ENCODE peak calls at places on chromosomes 5 and 9, in eight cellular contexts. One of them, this sample, is unnamed. For H3K4me1, the result is how much of the 10 kb centered on the place peaks cover.

GRCh38 chr9:116594552-116594951 is 92.6 kb upstream of the TRIM32 start:
- DNase-seq in hepatocyte: no peak
- DNase-seq in heart left ventricle: no peak
- DNase-seq in endothelial cell of umbilical vein: peak
- DNase-seq in IMR-90: peak
- DNase-seq in suprapubic skin: no peak
- DNase-seq in ascending aorta: no peak
- DNase-seq in cardiac muscle cell: no peak
- DNase-seq in this sample: no peak

GRCh38 chr5:133947431-133947841 is 21.0 kb downstream of the C5orf15 start:
- DNase-seq in hepatocyte: no peak
- DNase-seq in heart left ventricle: no peak
- DNase-seq in endothelial cell of umbilical vein: peak
- DNase-seq in IMR-90: peak
- DNase-seq in suprapubic skin: no peak
- DNase-seq in ascending aorta: peak
- DNase-seq in cardiac muscle cell: no peak
- DNase-seq in this sample: no peak

GRCh38 chr9:4066120-4066519 is 233.7 kb downstream of the GLIS3 start:
- DNase-seq in hepatocyte: peak
- DNase-seq in heart left ventricle: no peak
- DNase-seq in endothelial cell of umbilical vein: no peak
- DNase-seq in IMR-90: no peak
- DNase-seq in suprapubic skin: no peak
- DNase-seq in ascending aorta: no peak
- DNase-seq in cardiac muscle cell: peak
- DNase-seq in this sample: no peak

GRCh38 chr9:121743441-121744001 is 92.1 kb downstream of the DAB2IP start:
- DNase-seq in hepatocyte: peak
- DNase-seq in heart left ventricle: peak
- DNase-seq in endothelial cell of umbilical vein: peak
- DNase-seq in IMR-90: peak
- DNase-seq in suprapubic skin: peak
- DNase-seq in ascending aorta: peak
- DNase-seq in cardiac muscle cell: peak
- DNase-seq in this sample: peak

GRCh38 chr9:107693620-107694326 is 204.2 kb upstream of the KLF4 start:
- DNase-seq in hepatocyte: no peak
- DNase-seq in heart left ventricle: no peak
- DNase-seq in endothelial cell of umbilical vein: no peak
- DNase-seq in IMR-90: peak
- DNase-seq in suprapubic skin: no peak
- DNase-seq in ascending aorta: no peak
- DNase-seq in cardiac muscle cell: no peak
- DNase-seq in this sample: no peak

GRCh38 chr5:138878437-138879235 is 3.5 kb upstream of the LRRTM2 start:
- DNase-seq in hepatocyte: no peak
- DNase-seq in heart left ventricle: no peak
- DNase-seq in endothelial cell of umbilical vein: no peak
- DNase-seq in IMR-90: no peak
- DNase-seq in suprapubic skin: no peak
- DNase-seq in ascending aorta: no peak
- DNase-seq in cardiac muscle cell: no peak
- DNase-seq in this sample: no peak

GRCh38 chr5:43038523-43038989 is 1.6 kb downstream of the ANXA2R start:
- DNase-seq in hepatocyte: no peak
- DNase-seq in heart left ventricle: no peak
- DNase-seq in endothelial cell of umbilical vein: no peak
- DNase-seq in IMR-90: peak
- DNase-seq in suprapubic skin: no peak
- DNase-seq in ascending aorta: no peak
- DNase-seq in cardiac muscle cell: no peak
- DNase-seq in this sample: no peak

GRCh38 chr5:141517902-141518610 is 29.2 kb downstream of the PCDHGC5 start:
- DNase-seq in hepatocyte: no peak
- DNase-seq in heart left ventricle: no peak
- DNase-seq in endothelial cell of umbilical vein: no peak
- DNase-seq in IMR-90: peak
- DNase-seq in suprapubic skin: no peak
- DNase-seq in ascending aorta: no peak
- DNase-seq in cardiac muscle cell: no peak
- DNase-seq in this sample: no peak

GRCh38 chr5:194603-195209 is 3.4 kb downstream of the LRRC14B start:
- DNase-seq in hepatocyte: no peak
- DNase-seq in heart left ventricle: no peak
- DNase-seq in endothelial cell of umbilical vein: no peak
- DNase-seq in IMR-90: no peak
- DNase-seq in suprapubic skin: no peak
- DNase-seq in ascending aorta: no peak
- DNase-seq in cardiac muscle cell: no peak
- DNase-seq in this sample: no peak

GRCh38 chr9:23551171-23551795 is 274.8 kb downstream of the ELAVL2 start:
- DNase-seq in hepatocyte: no peak
- DNase-seq in heart left ventricle: no peak
- DNase-seq in endothelial cell of umbilical vein: no peak
- DNase-seq in IMR-90: no peak
- DNase-seq in suprapubic skin: no peak
- DNase-seq in ascending aorta: no peak
- DNase-seq in cardiac muscle cell: no peak
- DNase-seq in this sample: no peak

GRCh38 chr9:108837530-108837929 is 18.3 kb downstream of the ACTL7B start:
- DNase-seq in hepatocyte: no peak
- DNase-seq in heart left ventricle: no peak
- DNase-seq in endothelial cell of umbilical vein: no peak
- DNase-seq in IMR-90: no peak
- DNase-seq in suprapubic skin: no peak
- DNase-seq in ascending aorta: no peak
- DNase-seq in cardiac muscle cell: no peak
- DNase-seq in this sample: no peak

GRCh38 chr5:41156739-41157138 is 56.6 kb downstream of the C6 start:
- DNase-seq in hepatocyte: no peak
- DNase-seq in heart left ventricle: no peak
- DNase-seq in endothelial cell of umbilical vein: no peak
- DNase-seq in IMR-90: peak
- DNase-seq in suprapubic skin: no peak
- DNase-seq in ascending aorta: no peak
- DNase-seq in cardiac muscle cell: no peak
- DNase-seq in this sample: no peak

GRCh38 chr9:78973906-78974305 is 597.9 kb upstream of the TLE4 start:
- DNase-seq in hepatocyte: no peak
- DNase-seq in heart left ventricle: no peak
- DNase-seq in endothelial cell of umbilical vein: no peak
- DNase-seq in IMR-90: peak
- DNase-seq in suprapubic skin: no peak
- DNase-seq in ascending aorta: no peak
- DNase-seq in cardiac muscle cell: no peak
- DNase-seq in this sample: no peak

GRCh38 chr9:85212209-85212608 is 529.5 kb downstream of the AGTPBP1 start:
- DNase-seq in hepatocyte: peak
- DNase-seq in heart left ventricle: no peak
- DNase-seq in endothelial cell of umbilical vein: peak
- DNase-seq in IMR-90: no peak
- DNase-seq in suprapubic skin: no peak
- DNase-seq in ascending aorta: no peak
- DNase-seq in cardiac muscle cell: no peak
- DNase-seq in this sample: no peak

GRCh38 chr5:80852331-80853245 is 107.6 kb upstream of the RASGRF2 start:
- DNase-seq in hepatocyte: no peak
- DNase-seq in heart left ventricle: no peak
- DNase-seq in endothelial cell of umbilical vein: no peak
- DNase-seq in IMR-90: no peak
- DNase-seq in suprapubic skin: no peak
- DNase-seq in ascending aorta: no peak
- DNase-seq in cardiac muscle cell: no peak
- DNase-seq in this sample: no peak

GRCh38 chr5:65914644-65915196 is 11.7 kb upstream of the ERBIN start:
- DNase-seq in hepatocyte: peak
- DNase-seq in heart left ventricle: no peak
- DNase-seq in endothelial cell of umbilical vein: no peak
- DNase-seq in IMR-90: no peak
- DNase-seq in suprapubic skin: no peak
- DNase-seq in ascending aorta: no peak
- DNase-seq in cardiac muscle cell: no peak
- DNase-seq in this sample: no peak

GRCh38 chr9:109277451-109277850 is 43.4 kb downstream of the EPB41L4B start:
- DNase-seq in hepatocyte: no peak
- DNase-seq in heart left ventricle: no peak
- DNase-seq in endothelial cell of umbilical vein: no peak
- DNase-seq in IMR-90: no peak
- DNase-seq in suprapubic skin: no peak
- DNase-seq in ascending aorta: no peak
- DNase-seq in cardiac muscle cell: no peak
- DNase-seq in this sample: no peak

GRCh38 chr9:95091971-95092320 is 225.6 kb downstream of the FANCC start:
- DNase-seq in hepatocyte: peak
- DNase-seq in heart left ventricle: no peak
- DNase-seq in endothelial cell of umbilical vein: no peak
- DNase-seq in IMR-90: peak
- DNase-seq in suprapubic skin: no peak
- DNase-seq in ascending aorta: no peak
- DNase-seq in cardiac muscle cell: peak
- DNase-seq in this sample: no peak
- H3K4me1 ChIP-seq in hepatocyte: under half
- H3K4me1 ChIP-seq in heart left ventricle: half or more
- H3K4me1 ChIP-seq in endothelial cell of umbilical vein: under half
- H3K4me1 ChIP-seq in IMR-90: under half
- H3K4me1 ChIP-seq in suprapubic skin: half or more
- H3K4me1 ChIP-seq in ascending aorta: half or more
- H3K4me1 ChIP-seq in cardiac muscle cell: under half
- H3K4me1 ChIP-seq in this sample: half or more

DNA sequence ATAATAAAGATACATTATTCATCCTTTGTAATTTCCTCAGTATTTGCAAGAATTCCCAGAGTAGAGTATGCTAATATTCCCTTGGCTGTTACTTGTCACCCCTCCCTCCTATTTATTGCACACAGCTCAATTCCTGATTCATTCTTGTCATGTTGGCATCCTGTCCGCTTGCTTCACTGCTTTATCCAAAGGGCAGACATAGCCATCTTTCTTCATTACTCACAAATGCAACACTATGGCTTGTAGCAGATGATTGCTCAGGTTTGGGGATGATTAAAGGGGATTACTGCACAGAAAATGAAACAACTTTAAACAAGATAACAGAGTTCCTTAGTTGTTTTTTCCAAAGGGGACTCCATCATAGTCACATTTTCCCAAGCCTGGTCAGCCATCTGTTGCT is 1.2 kb upstream of the IL33 start:
- DNase-seq in hepatocyte: no peak
- DNase-seq in heart left ventricle: no peak
- DNase-seq in endothelial cell of umbilical vein: no peak
- DNase-seq in IMR-90: peak
- DNase-seq in suprapubic skin: no peak
- DNase-seq in ascending aorta: no peak
- DNase-seq in cardiac muscle cell: no peak
- DNase-seq in this sample: no peak
- H3K4me3 ChIP-seq in hepatocyte: no peak
- H3K4me3 ChIP-seq in heart left ventricle: no peak
- H3K4me3 ChIP-seq in endothelial cell of umbilical vein: no peak
- H3K4me3 ChIP-seq in IMR-90: no peak
- H3K4me3 ChIP-seq in suprapubic skin: no peak
- H3K4me3 ChIP-seq in ascending aorta: no peak
- H3K4me3 ChIP-seq in cardiac muscle cell: no peak
- H3K4me3 ChIP-seq in this sample: no peak

DNA sequence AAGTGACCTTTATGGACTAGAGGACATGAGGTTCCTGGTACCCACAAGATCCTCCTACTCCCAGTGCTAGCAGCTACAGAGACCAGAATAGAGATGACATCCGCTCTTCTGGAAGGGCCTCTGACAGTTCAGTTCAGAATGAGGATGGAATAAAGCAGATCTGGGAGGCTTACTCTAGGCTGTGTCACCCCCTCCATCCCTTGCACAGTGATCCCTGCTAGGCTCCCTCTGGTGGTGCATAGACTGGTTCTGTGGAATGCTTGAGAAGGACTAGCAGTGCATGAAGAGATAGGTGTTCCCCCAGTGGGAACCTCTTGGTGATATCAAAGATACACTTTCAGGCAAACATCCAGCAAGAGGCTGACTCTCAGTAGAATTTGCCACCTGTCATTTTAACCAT is 83.0 kb downstream of the NPR3 start:
- DNase-seq in hepatocyte: no peak
- DNase-seq in heart left ventricle: no peak
- DNase-seq in endothelial cell of umbilical vein: no peak
- DNase-seq in IMR-90: peak
- DNase-seq in suprapubic skin: no peak
- DNase-seq in ascending aorta: no peak
- DNase-seq in cardiac muscle cell: no peak
- DNase-seq in this sample: no peak
- TF ChIP-seq CTCF in hepatocyte: no peak
- TF ChIP-seq CTCF in heart left ventricle: no peak
- TF ChIP-seq CTCF in endothelial cell of umbilical vein: no peak
- TF ChIP-seq CTCF in IMR-90: peak
- TF ChIP-seq CTCF in suprapubic skin: no peak
- TF ChIP-seq CTCF in ascending aorta: no peak
- TF ChIP-seq CTCF in cardiac muscle cell: peak
- TF ChIP-seq CTCF in this sample: no peak

DNA sequence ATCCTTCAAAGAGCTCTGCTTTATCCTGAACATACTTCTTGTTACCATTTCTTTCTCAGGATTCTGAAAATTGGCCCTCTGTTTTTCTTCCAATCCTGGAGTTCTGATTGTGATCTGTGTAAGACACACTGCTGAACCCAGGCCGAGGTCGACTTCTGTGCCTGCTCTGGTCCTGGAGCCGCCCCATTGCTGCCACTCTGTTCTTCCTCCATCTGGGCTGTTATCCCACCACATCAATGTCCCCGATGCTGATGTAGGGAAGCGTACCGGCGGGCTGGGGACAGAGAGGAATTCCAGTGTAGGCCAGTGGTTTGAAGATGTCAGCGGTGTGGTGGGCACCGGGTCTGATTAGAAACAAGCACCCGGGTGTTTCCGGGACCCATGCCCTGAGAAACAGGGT is 102.5 kb downstream of the LIFR start:
- DNase-seq in hepatocyte: no peak
- DNase-seq in heart left ventricle: no peak
- DNase-seq in endothelial cell of umbilical vein: no peak
- DNase-seq in IMR-90: no peak
- DNase-seq in suprapubic skin: no peak
- DNase-seq in ascending aorta: no peak
- DNase-seq in cardiac muscle cell: no peak
- DNase-seq in this sample: no peak
- H3K4me1 ChIP-seq in hepatocyte: under half
- H3K4me1 ChIP-seq in heart left ventricle: under half
- H3K4me1 ChIP-seq in endothelial cell of umbilical vein: under half
- H3K4me1 ChIP-seq in IMR-90: under half
- H3K4me1 ChIP-seq in suprapubic skin: under half
- H3K4me1 ChIP-seq in ascending aorta: under half
- H3K4me1 ChIP-seq in cardiac muscle cell: under half
- H3K4me1 ChIP-seq in this sample: under half

DNA sequence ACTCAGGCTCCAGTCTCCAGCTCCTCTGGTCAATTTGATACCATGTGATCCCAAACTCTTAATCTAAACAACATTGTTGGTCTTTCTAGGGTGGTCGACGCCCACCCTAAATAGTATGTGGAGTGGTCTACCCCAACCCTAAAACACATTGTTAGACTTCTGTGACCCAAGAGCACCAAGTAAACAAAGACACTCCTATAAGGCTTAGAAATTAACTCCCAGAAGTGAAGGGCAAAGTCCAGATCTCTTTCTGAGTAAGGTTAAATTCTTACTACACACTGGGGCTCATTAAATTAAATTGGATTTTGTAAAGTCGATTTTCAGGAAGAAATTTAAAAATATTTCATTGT is 75.0 kb downstream of the SLC44A1 start:
- DNase-seq in hepatocyte: peak
- DNase-seq in heart left ventricle: no peak
- DNase-seq in endothelial cell of umbilical vein: no peak
- DNase-seq in IMR-90: no peak
- DNase-seq in suprapubic skin: no peak
- DNase-seq in ascending aorta: no peak
- DNase-seq in cardiac muscle cell: no peak
- DNase-seq in this sample: no peak
- H3K4me3 ChIP-seq in hepatocyte: no peak
- H3K4me3 ChIP-seq in heart left ventricle: no peak
- H3K4me3 ChIP-seq in endothelial cell of umbilical vein: no peak
- H3K4me3 ChIP-seq in IMR-90: no peak
- H3K4me3 ChIP-seq in suprapubic skin: no peak
- H3K4me3 ChIP-seq in ascending aorta: no peak
- H3K4me3 ChIP-seq in cardiac muscle cell: no peak
- H3K4me3 ChIP-seq in this sample: no peak